ENCODE peak calls at places on chromosomes 12 and 14, in ten cellular contexts. O, L, Q, Z, C, F, N, M, G and X are unnamed samples.

GRCh38 chr12:55688716-55689655 is 18.7 kb downstream of the ITGA7 start:
- DNase-seq in F (no peak), N (no peak), Q (no peak), Z (no peak), M (no peak), C (no peak), G (no peak), L (peak), O (no peak), X (no peak)

GRCh38 chr14:71089974-71090373 is 182.7 kb downstream of the PCNX1 start:
- DNase-seq in L (no peak), O (no peak), Z (no peak), M (no peak), Q (no peak), N (no peak), F (no peak), G (peak), C (no peak), X (no peak)

GRCh38 chr12:102323799-102324198 is 126.2 kb upstream of the PMCH start:
- DNase-seq in O (no peak), L (no peak), G (no peak), Z (no peak), M (no peak), C (no peak), Q (no peak), F (no peak), N (no peak), X (no peak)

GRCh38 chr12:114671321-114671663 is 12.7 kb downstream of the TBX3 start:
- DNase-seq in L (no peak), N (no peak), C (no peak), O (no peak), Z (no peak), Q (no peak), M (no peak), F (no peak), G (no peak), X (no peak)

GRCh38 chr12:58575281-58575680 is 345.0 kb downstream of the LRIG3 start:
- DNase-seq in F (no peak), G (peak), N (no peak), M (no peak), C (peak), O (peak), Q (no peak), L (no peak), Z (no peak), X (no peak)

GRCh38 chr14:105294142-105294597 is 6.6 kb downstream of the BRF1 start:
- DNase-seq in F (no peak), G (peak), M (no peak), C (no peak), L (peak), N (no peak), Q (peak), O (peak), Z (peak), X (peak)

GRCh38 chr12:6928703-6929407 is 1.1 kb downstream of the ATN1 start:
- DNase-seq in G (no peak), F (no peak), N (no peak), L (no peak), O (no peak), Z (no peak), Q (no peak), C (no peak), M (peak), X (no peak)

GRCh38 chr12:121516437-121517011 is 64.3 kb downstream of the KDM2B start:
- DNase-seq in Z (no peak), N (no peak), M (no peak), O (no peak), L (no peak), G (no peak), Q (no peak), F (no peak), C (no peak), X (no peak)

GRCh38 chr12:34402228-34402898 is 380.1 kb downstream of the ALG10 start:
- DNase-seq in F (no peak), C (no peak), Z (no peak), Q (peak), G (no peak), M (peak), L (no peak), N (peak), O (no peak), X (no peak)

GRCh38 chr12:414841-415240 is 13.4 kb downstream of the CCDC77 start:
- DNase-seq in N (no peak), F (no peak), Q (no peak), Z (no peak), G (no peak), O (no peak), L (no peak), C (no peak), M (no peak), X (no peak)

GRCh38 chr12:11718768-11719253 is 69.3 kb downstream of the ETV6 start:
- DNase-seq in Z (no peak), Q (peak), O (peak), M (no peak), F (no peak), C (no peak), L (no peak), G (peak), N (no peak), X (no peak)

GRCh38 chr14:105215602-105216001 is 32.7 kb upstream of the BTBD6 start:
- DNase-seq in Q (no peak), M (no peak), O (no peak), L (no peak), Z (no peak), G (no peak), F (no peak), N (no peak), C (no peak), X (no peak)

GRCh38 chr12:65891219-65891618 is 66.9 kb downstream of the HMGA2 start:
- DNase-seq in G (peak), M (no peak), L (no peak), O (peak), Z (no peak), Q (no peak), C (no peak), F (no peak), N (no peak), X (no peak)

GRCh38 chr12:84964048-84964447 is 51.4 kb upstream of the SLC6A15 start:
- DNase-seq in Z (no peak), F (no peak), Q (no peak), N (no peak), M (no peak), G (no peak), L (no peak), C (no peak), O (no peak), X (no peak)

GRCh38 chr14:76163668-76164363 is 12.1 kb downstream of the GPATCH2L start:
- DNase-seq in O (no peak), G (no peak), Z (no peak), Q (no peak), C (no peak), M (no peak), N (no peak), L (no peak), F (no peak), X (no peak)

GRCh38 chr12:32264995-32265394 is 134.4 kb upstream of the FGD4 start:
- DNase-seq in C (peak), Z (peak), Q (no peak), L (no peak), O (peak), M (no peak), N (no peak), G (no peak), F (peak), X (no peak)

GRCh38 chr12:32265920-32266319 is 133.4 kb upstream of the FGD4 start:
- DNase-seq in L (no peak), F (no peak), C (no peak), O (no peak), Z (peak), G (no peak), Q (no peak), N (no peak), M (no peak), X (no peak)

GRCh38 chr12:32257695-32258496 is 141.5 kb upstream of the FGD4 start:
- DNase-seq in O (no peak), C (no peak), Z (no peak), L (no peak), F (no peak), M (no peak), G (no peak), N (no peak), Q (no peak), X (no peak)

GRCh38 chr12:32265461-32265860 is 133.9 kb upstream of the FGD4 start:
- DNase-seq in L (no peak), M (no peak), C (no peak), G (no peak), O (no peak), F (no peak), Z (no peak), N (no peak), Q (no peak), X (no peak)

GRCh38 chr12:32261638-32262037 is 137.7 kb upstream of the FGD4 start:
- DNase-seq in C (no peak), F (no peak), Z (peak), G (no peak), L (no peak), M (peak), O (no peak), N (no peak), Q (no peak), X (peak)
- TF ChIP-seq CTCF in C (no peak), F (peak), Z (peak), G (no peak), L (no peak), M (peak), O (no peak), N (no peak), Q (no peak), X (no peak)

GRCh38 chr12:19129486-19130223 is at the start of gene PLEKHA5:
- DNase-seq in Z (peak), L (peak), M (peak), N (no peak), Q (peak), G (peak), O (peak), C (peak), F (peak), X (peak)
- TF ChIP-seq CTCF in Z (no peak), L (peak), M (peak), N (peak), Q (peak), G (peak), O (no peak), C (no peak), F (no peak), X (no peak)

GRCh38 chr14:100903672-100904185 is at the start of gene RTL1:
- DNase-seq in L (peak), N (peak), C (no peak), O (no peak), G (no peak), F (peak), M (no peak), Z (no peak), Q (no peak), X (no peak)

GRCh38 chr14:100905166-100905565 is 1.6 kb upstream of the RTL1 start:
- DNase-seq in L (no peak), C (no peak), Q (no peak), N (no peak), Z (no peak), M (no peak), F (peak), G (no peak), O (no peak), X (no peak)

GRCh38 chr14:100904307-100905019 is 941 bp upstream of the RTL1 start:
- DNase-seq in C (no peak), G (no peak), F (peak), M (no peak), Z (no peak), O (no peak), N (peak), Q (no peak), L (peak), X (no peak)

GRCh38 chr14:100907240-100907639 is 3.7 kb upstream of the RTL1 start:
- DNase-seq in G (no peak), L (no peak), F (peak), Q (no peak), C (no peak), Z (no peak), M (no peak), O (no peak), N (no peak), X (no peak)

DNA sequence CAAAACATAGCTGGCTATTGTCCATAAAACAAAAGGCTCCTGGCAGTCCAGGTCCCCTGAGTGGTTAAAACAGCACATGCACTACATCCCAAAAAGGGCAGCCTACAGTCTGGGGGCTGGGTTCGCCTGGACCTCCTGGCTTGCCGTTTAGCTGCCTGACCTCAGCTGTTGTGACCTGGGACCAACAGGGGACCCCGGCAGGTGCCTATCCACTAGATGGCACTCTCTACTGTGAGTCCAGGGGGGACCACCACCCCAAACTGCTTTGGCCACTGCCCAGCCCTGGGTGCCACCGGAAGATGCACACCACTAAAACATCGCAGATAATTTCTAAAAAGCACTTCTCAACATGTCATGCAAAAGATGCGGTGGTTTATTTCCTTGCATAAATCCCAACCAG is 2.9 kb upstream of the RTL1 start:
- DNase-seq in Q (no peak), L (no peak), Z (no peak), N (no peak), O (no peak), M (no peak), F (peak), C (no peak), G (no peak), X (peak)
- TF ChIP-seq CTCF in Q (no peak), L (no peak), Z (no peak), N (peak), O (no peak), M (no peak), F (no peak), C (peak), G (peak), X (peak)

DNA sequence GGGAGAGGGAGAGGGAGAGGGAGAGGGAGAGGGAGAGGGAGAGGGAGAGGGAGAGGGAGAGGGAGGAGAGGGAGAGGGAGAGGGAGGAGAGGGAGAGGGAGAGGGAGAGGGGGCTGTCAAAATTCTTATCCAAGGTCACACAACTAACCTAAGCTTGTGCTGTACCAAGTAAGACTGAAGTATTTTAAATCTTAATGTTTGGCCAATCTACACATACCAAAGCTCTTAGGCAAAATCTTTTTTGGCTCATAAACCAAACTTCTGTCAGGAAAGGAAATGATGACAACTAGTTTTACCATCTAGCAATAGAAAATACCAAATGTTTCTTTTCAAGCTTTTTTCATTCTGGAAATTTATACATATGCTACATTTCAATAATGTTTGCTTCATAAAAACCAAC is 33.8 kb downstream of the CCDC38 start:
- DNase-seq in G (peak), C (no peak), Q (no peak), F (no peak), M (no peak), L (no peak), Z (no peak), N (no peak), O (peak), X (no peak)
- TF ChIP-seq CTCF in G (no peak), C (no peak), Q (no peak), F (no peak), M (no peak), L (no peak), Z (no peak), N (no peak), O (no peak), X (no peak)

GRCh38 chr14:51954657-51955056 is 34.7 kb upstream of the RTRAF start:
- DNase-seq in M (no peak), N (no peak), G (no peak), O (no peak), Q (no peak), L (no peak), F (no peak), Z (peak), C (no peak), X (no peak)
- TF ChIP-seq CTCF in M (no peak), N (no peak), G (no peak), O (no peak), Q (no peak), L (no peak), F (no peak), Z (peak), C (no peak), X (no peak)

DNA sequence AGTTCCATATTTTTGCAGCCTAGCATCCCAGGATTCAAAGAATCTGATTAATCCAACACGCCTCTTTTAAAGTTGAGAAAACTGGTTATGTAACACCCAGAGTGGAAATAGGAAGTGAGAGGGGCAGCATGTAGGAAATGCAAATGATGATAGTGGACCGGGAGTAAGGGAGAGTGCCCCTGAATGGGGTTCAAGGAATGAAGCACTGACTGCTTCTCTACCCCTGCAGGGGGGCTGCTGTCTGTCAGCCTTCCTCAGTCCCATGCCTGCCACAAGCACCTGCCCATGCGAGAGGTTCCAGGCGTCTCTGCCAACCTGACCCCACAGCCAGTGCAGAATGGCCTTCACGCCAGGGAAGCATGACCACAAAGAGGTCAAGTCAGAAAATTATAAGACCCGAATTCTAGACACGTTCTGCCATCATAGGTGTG is 126.5 kb upstream of the CCND2 start:
- DNase-seq in O (no peak), G (no peak), N (no peak), Z (no peak), C (no peak), M (no peak), F (no peak), Q (no peak), L (no peak), X (no peak)
- TF ChIP-seq CTCF in O (no peak), G (no peak), N (no peak), Z (no peak), C (no peak), M (no peak), F (no peak), Q (no peak), L (no peak), X (no peak)